ENCODE peak calls at places on chromosomes 11 and 22, in nine cellular contexts. One of them, this sample, is unnamed.

GRCh38 chr22:17742528-17742902 is 31.8 kb downstream of the BID start:
- DNase-seq in AG04450: peak
- DNase-seq in esophagus squamous epithelium: no peak
- DNase-seq in dorsolateral prefrontal cortex: peak
- DNase-seq in stomach: peak
- DNase-seq in cardiac muscle cell: peak
- DNase-seq in WERI-Rb-1: peak
- DNase-seq in fibroblast of mammary gland: peak
- DNase-seq in HL-60: peak
- DNase-seq in this sample: peak

GRCh38 chr11:2542406-2542805 is 97.6 kb downstream of the KCNQ1 start:
- DNase-seq in WERI-Rb-1: no peak
- DNase-seq in AG04450: no peak
- DNase-seq in fibroblast of mammary gland: no peak
- DNase-seq in HL-60: no peak
- DNase-seq in cardiac muscle cell: no peak
- DNase-seq in dorsolateral prefrontal cortex: no peak
- DNase-seq in stomach: no peak
- DNase-seq in esophagus squamous epithelium: no peak
- DNase-seq in this sample: no peak

GRCh38 chr22:50303848-50304527 is 3.5 kb downstream of the PLXNB2 start:
- DNase-seq in esophagus squamous epithelium: no peak
- DNase-seq in stomach: peak
- DNase-seq in HL-60: peak
- DNase-seq in fibroblast of mammary gland: peak
- DNase-seq in WERI-Rb-1: peak
- DNase-seq in cardiac muscle cell: no peak
- DNase-seq in dorsolateral prefrontal cortex: no peak
- DNase-seq in AG04450: no peak
- DNase-seq in this sample: peak

GRCh38 chr11:104765401-104765800 is 132.9 kb downstream of the CASP12 start:
- DNase-seq in cardiac muscle cell: peak
- DNase-seq in fibroblast of mammary gland: peak
- DNase-seq in stomach: no peak
- DNase-seq in WERI-Rb-1: no peak
- DNase-seq in AG04450: no peak
- DNase-seq in HL-60: no peak
- DNase-seq in dorsolateral prefrontal cortex: no peak
- DNase-seq in esophagus squamous epithelium: no peak
- DNase-seq in this sample: no peak

GRCh38 chr11:75768909-75769771 is 562 bp downstream of the DGAT2 start:
- DNase-seq in WERI-Rb-1: no peak
- DNase-seq in HL-60: no peak
- DNase-seq in cardiac muscle cell: no peak
- DNase-seq in dorsolateral prefrontal cortex: no peak
- DNase-seq in AG04450: no peak
- DNase-seq in esophagus squamous epithelium: no peak
- DNase-seq in stomach: no peak
- DNase-seq in fibroblast of mammary gland: no peak
- DNase-seq in this sample: peak

GRCh38 chr11:126140932-126141291 is 70.5 kb downstream of the RPUSD4 start:
- DNase-seq in HL-60: no peak
- DNase-seq in stomach: peak
- DNase-seq in esophagus squamous epithelium: no peak
- DNase-seq in fibroblast of mammary gland: peak
- DNase-seq in dorsolateral prefrontal cortex: no peak
- DNase-seq in cardiac muscle cell: peak
- DNase-seq in WERI-Rb-1: no peak
- DNase-seq in AG04450: no peak
- DNase-seq in this sample: peak

GRCh38 chr11:65981101-65981740 is 19.7 kb downstream of the SART1 start:
- DNase-seq in AG04450: no peak
- DNase-seq in HL-60: no peak
- DNase-seq in cardiac muscle cell: no peak
- DNase-seq in WERI-Rb-1: no peak
- DNase-seq in dorsolateral prefrontal cortex: no peak
- DNase-seq in fibroblast of mammary gland: no peak
- DNase-seq in stomach: no peak
- DNase-seq in esophagus squamous epithelium: no peak
- DNase-seq in this sample: no peak

GRCh38 chr11:56910785-56911184 is 77.9 kb upstream of the OR5AK2 start:
- DNase-seq in stomach: no peak
- DNase-seq in WERI-Rb-1: no peak
- DNase-seq in esophagus squamous epithelium: no peak
- DNase-seq in cardiac muscle cell: peak
- DNase-seq in HL-60: no peak
- DNase-seq in dorsolateral prefrontal cortex: peak
- DNase-seq in fibroblast of mammary gland: peak
- DNase-seq in AG04450: no peak
- DNase-seq in this sample: peak

GRCh38 chr11:128874406-128874805 is 7.3 kb upstream of the KCNJ1 start:
- DNase-seq in HL-60: no peak
- DNase-seq in dorsolateral prefrontal cortex: no peak
- DNase-seq in stomach: no peak
- DNase-seq in esophagus squamous epithelium: no peak
- DNase-seq in cardiac muscle cell: no peak
- DNase-seq in WERI-Rb-1: no peak
- DNase-seq in AG04450: no peak
- DNase-seq in fibroblast of mammary gland: peak
- DNase-seq in this sample: no peak

GRCh38 chr11:38718659-38719058 is 2120.6 kb upstream of the RAG2 start:
- DNase-seq in dorsolateral prefrontal cortex: no peak
- DNase-seq in AG04450: no peak
- DNase-seq in esophagus squamous epithelium: no peak
- DNase-seq in HL-60: no peak
- DNase-seq in WERI-Rb-1: no peak
- DNase-seq in fibroblast of mammary gland: no peak
- DNase-seq in stomach: no peak
- DNase-seq in cardiac muscle cell: no peak
- DNase-seq in this sample: peak

GRCh38 chr11:15970506-15971214 is 385.7 kb downstream of the SOX6 start:
- DNase-seq in fibroblast of mammary gland: no peak
- DNase-seq in stomach: no peak
- DNase-seq in esophagus squamous epithelium: no peak
- DNase-seq in cardiac muscle cell: no peak
- DNase-seq in dorsolateral prefrontal cortex: no peak
- DNase-seq in WERI-Rb-1: no peak
- DNase-seq in HL-60: no peak
- DNase-seq in AG04450: no peak
- DNase-seq in this sample: no peak

GRCh38 chr11:64132388-64132771 is 33.5 kb downstream of the MACROD1 start:
- DNase-seq in dorsolateral prefrontal cortex: no peak
- DNase-seq in HL-60: no peak
- DNase-seq in WERI-Rb-1: no peak
- DNase-seq in esophagus squamous epithelium: no peak
- DNase-seq in cardiac muscle cell: no peak
- DNase-seq in fibroblast of mammary gland: no peak
- DNase-seq in stomach: no peak
- DNase-seq in AG04450: no peak
- DNase-seq in this sample: no peak

GRCh38 chr11:62146476-62147200 is 22.8 kb downstream of the INCENP start:
- DNase-seq in dorsolateral prefrontal cortex: peak
- DNase-seq in HL-60: no peak
- DNase-seq in cardiac muscle cell: no peak
- DNase-seq in WERI-Rb-1: no peak
- DNase-seq in esophagus squamous epithelium: no peak
- DNase-seq in fibroblast of mammary gland: no peak
- DNase-seq in AG04450: no peak
- DNase-seq in stomach: peak
- DNase-seq in this sample: no peak

DNA sequence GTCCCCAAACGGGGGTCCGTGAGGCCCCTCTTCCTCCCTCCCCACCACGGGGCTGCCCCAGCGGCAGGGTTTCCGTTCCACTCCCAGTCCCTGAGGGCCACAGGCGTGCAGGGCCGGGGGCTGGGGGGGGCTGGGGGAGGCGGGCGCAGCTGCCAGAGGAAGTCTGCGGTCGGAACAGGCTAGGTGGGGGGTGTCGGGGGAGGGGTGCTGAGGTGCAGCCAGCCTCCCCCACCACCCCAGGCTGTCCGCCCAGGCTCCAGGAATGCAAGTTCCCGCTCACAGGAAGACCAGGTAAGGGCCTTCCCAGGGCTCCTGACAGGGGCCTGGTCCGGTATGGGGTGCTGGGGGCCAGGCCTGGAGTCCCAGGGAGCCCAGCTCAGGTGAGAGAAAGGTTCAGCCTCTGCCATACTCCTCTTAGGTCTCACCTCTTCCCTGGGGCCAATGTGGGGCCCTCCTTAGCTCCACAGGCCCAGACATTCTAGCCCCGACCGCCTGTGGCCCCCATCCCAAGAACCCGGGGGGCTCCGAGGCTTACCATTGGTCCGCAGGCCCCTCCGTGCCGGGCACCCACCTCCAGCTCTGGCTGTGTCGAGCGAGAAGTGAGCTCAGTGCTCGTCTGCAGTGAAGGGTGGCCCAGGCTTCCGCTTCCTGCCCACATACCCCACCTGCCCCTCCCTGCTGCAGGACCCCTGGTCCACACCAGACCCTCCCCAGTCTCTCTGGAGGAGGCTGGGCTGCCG is at the start of gene PTPRCAP:
- DNase-seq in dorsolateral prefrontal cortex: no peak
- DNase-seq in WERI-Rb-1: no peak
- DNase-seq in esophagus squamous epithelium: no peak
- DNase-seq in AG04450: no peak
- DNase-seq in HL-60: peak
- DNase-seq in fibroblast of mammary gland: no peak
- DNase-seq in cardiac muscle cell: peak
- DNase-seq in stomach: peak
- DNase-seq in this sample: no peak
- H3K4me3 ChIP-seq in dorsolateral prefrontal cortex: no peak
- H3K4me3 ChIP-seq in WERI-Rb-1: no peak
- H3K4me3 ChIP-seq in esophagus squamous epithelium: peak
- H3K4me3 ChIP-seq in AG04450: no peak
- H3K4me3 ChIP-seq in HL-60: peak
- H3K4me3 ChIP-seq in fibroblast of mammary gland: no peak
- H3K4me3 ChIP-seq in cardiac muscle cell: no peak
- H3K4me3 ChIP-seq in stomach: peak
- H3K4me3 ChIP-seq in this sample: no peak

GRCh38 chr22:36175892-36176291 is 15.3 kb upstream of the APOL3 start:
- DNase-seq in stomach: no peak
- DNase-seq in AG04450: no peak
- DNase-seq in WERI-Rb-1: no peak
- DNase-seq in cardiac muscle cell: no peak
- DNase-seq in esophagus squamous epithelium: no peak
- DNase-seq in dorsolateral prefrontal cortex: no peak
- DNase-seq in fibroblast of mammary gland: no peak
- DNase-seq in HL-60: no peak
- DNase-seq in this sample: no peak
- TF ChIP-seq CTCF in stomach: no peak
- TF ChIP-seq CTCF in AG04450: no peak
- TF ChIP-seq CTCF in WERI-Rb-1: no peak
- TF ChIP-seq CTCF in cardiac muscle cell: no peak
- TF ChIP-seq CTCF in esophagus squamous epithelium: no peak
- TF ChIP-seq CTCF in dorsolateral prefrontal cortex: no peak
- TF ChIP-seq CTCF in fibroblast of mammary gland: no peak
- TF ChIP-seq CTCF in HL-60: no peak
- TF ChIP-seq CTCF in this sample: peak

DNA sequence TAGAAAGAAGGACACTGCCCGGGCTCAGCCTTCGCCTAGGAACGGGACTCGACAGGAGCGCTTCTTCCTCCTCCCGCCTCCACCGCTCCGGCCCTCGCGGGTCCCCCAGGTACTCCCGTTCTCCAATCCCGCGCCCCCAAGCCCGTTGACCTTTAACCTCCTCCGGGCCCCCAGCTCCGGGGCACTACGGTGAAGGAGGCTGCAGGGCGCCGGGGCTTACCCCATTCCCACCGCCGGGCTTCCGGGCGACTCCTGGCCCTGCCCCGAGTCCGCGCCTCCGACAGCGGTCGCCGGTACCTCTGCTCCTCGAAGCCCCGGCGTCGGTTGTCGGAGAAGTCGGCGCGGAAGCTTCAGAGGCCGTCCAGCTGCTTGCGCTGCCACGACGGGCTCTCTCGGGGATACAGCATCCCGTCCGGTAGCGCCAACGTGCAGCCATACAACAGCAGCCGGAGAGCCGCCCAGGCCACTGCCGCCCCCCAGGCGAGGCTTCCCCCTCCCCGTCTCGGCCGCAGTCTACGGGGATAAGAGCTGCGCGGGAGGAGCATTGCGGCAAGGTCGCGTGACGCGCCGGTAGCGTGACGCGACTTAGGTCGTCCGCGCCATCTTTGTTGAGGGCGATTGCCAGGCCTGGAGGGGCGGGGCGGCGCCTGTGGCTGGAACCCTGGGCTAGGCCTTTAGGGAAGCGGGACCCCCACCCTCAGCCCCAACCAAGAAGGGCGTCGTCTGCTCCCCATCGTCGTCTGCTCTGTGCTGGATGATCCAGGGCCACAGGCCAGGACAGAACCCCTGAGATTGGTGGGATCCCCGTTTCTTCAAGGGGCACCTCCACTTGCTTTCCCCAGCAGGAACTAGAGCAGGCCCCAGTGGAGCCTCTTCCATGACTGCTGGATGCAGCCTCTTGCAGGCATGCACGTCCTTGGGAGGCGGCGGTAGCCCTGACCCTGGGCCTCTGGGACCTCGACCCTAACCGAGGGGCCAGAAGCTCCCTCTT is 26.3 kb downstream of the RGL4 start:
- DNase-seq in cardiac muscle cell: peak
- DNase-seq in HL-60: peak
- DNase-seq in esophagus squamous epithelium: no peak
- DNase-seq in fibroblast of mammary gland: peak
- DNase-seq in WERI-Rb-1: peak
- DNase-seq in stomach: peak
- DNase-seq in dorsolateral prefrontal cortex: peak
- DNase-seq in AG04450: peak
- DNase-seq in this sample: peak
- H3K4me3 ChIP-seq in cardiac muscle cell: peak
- H3K4me3 ChIP-seq in HL-60: peak
- H3K4me3 ChIP-seq in esophagus squamous epithelium: peak
- H3K4me3 ChIP-seq in fibroblast of mammary gland: peak
- H3K4me3 ChIP-seq in WERI-Rb-1: peak
- H3K4me3 ChIP-seq in stomach: peak
- H3K4me3 ChIP-seq in dorsolateral prefrontal cortex: peak
- H3K4me3 ChIP-seq in AG04450: peak
- H3K4me3 ChIP-seq in this sample: peak

DNA sequence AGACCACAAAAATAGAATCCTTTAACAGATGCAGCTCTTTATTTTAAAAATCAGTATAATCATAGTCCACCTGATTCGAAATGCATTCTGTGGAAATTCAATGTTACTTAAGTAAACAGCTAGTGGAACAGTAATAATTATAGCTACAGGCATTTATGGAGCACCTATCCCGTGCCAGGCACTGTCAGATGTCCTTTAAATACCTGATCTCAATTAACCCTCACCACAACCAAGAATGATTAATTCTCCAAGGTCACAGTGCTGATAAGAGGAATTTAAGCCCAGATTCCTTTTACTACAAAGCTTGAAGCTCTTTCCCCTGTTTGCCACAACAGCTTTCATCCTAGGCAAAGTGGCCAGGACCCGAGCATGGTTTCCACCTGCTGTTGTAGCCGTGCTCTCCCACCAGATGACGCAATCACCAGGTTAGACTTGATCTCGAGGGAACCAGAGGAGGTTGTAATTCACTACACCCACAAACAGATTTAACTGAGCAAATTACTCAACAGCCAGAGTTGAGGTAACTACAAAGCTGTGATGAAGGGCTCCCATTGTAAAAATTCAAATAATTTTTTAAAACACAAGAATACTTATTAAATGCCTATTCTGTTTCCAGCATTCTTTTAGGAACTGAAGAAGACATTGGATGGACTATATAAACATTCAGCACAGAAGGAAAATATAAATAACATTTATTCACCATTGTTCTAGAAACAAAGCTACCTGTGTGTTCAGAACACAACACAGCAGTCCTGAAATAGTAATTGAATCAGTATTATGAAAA is 10.3 kb downstream of the PRDM10 start:
- DNase-seq in HL-60: peak
- DNase-seq in cardiac muscle cell: peak
- DNase-seq in AG04450: no peak
- DNase-seq in dorsolateral prefrontal cortex: no peak
- DNase-seq in WERI-Rb-1: peak
- DNase-seq in stomach: peak
- DNase-seq in fibroblast of mammary gland: peak
- DNase-seq in esophagus squamous epithelium: no peak
- DNase-seq in this sample: peak
- TF ChIP-seq CTCF in HL-60: no peak
- TF ChIP-seq CTCF in cardiac muscle cell: no peak
- TF ChIP-seq CTCF in AG04450: no peak
- TF ChIP-seq CTCF in dorsolateral prefrontal cortex: no peak
- TF ChIP-seq CTCF in WERI-Rb-1: peak
- TF ChIP-seq CTCF in stomach: no peak
- TF ChIP-seq CTCF in fibroblast of mammary gland: no peak
- TF ChIP-seq CTCF in esophagus squamous epithelium: peak
- TF ChIP-seq CTCF in this sample: peak